ENCODE peak calls at places on chromosomes 6 and 20, in seven cellular contexts. One of them, this sample, is unnamed.

GRCh38 chr6:132764370-132764769 is 6.7 kb upstream of the VNN2 start:
- DNase-seq in MV-4-11: no peak
- DNase-seq in GM18507: no peak
- DNase-seq in activated T-cell treated with anti-CD3 and anti-CD28 coated beads for 1 hour: no peak
- DNase-seq in amygdala: no peak
- DNase-seq in occipital lobe: peak; percentile 11
- DNase-seq in hippocampal formation: no peak
- DNase-seq in this sample: peak; percentile 98

GRCh38 chr6:70620746-70621145 is 46.9 kb upstream of the SMAP1 start:
- DNase-seq in MV-4-11: no peak
- DNase-seq in GM18507: no peak
- DNase-seq in activated T-cell treated with anti-CD3 and anti-CD28 coated beads for 1 hour: no peak
- DNase-seq in amygdala: no peak
- DNase-seq in occipital lobe: no peak
- DNase-seq in hippocampal formation: no peak
- DNase-seq in this sample: no peak

GRCh38 chr6:57248311-57248895 is 26.3 kb upstream of the RAB23 start:
- DNase-seq in MV-4-11: peak; percentile 3
- DNase-seq in GM18507: no peak
- DNase-seq in activated T-cell treated with anti-CD3 and anti-CD28 coated beads for 1 hour: no peak
- DNase-seq in amygdala: no peak
- DNase-seq in occipital lobe: no peak
- DNase-seq in hippocampal formation: no peak
- DNase-seq in this sample: peak; percentile 20

GRCh38 chr6:43970913-43971775 is 156.1 kb downstream of the MRPL14 start:
- DNase-seq in MV-4-11: no peak
- DNase-seq in GM18507: no peak
- DNase-seq in activated T-cell treated with anti-CD3 and anti-CD28 coated beads for 1 hour: no peak
- DNase-seq in amygdala: no peak
- DNase-seq in occipital lobe: no peak
- DNase-seq in hippocampal formation: no peak
- DNase-seq in this sample: no peak

GRCh38 chr6:4280721-4281120 is 145.3 kb upstream of the ECI2 start:
- DNase-seq in MV-4-11: no peak
- DNase-seq in GM18507: no peak
- DNase-seq in activated T-cell treated with anti-CD3 and anti-CD28 coated beads for 1 hour: no peak
- DNase-seq in amygdala: no peak
- DNase-seq in occipital lobe: peak; percentile 7
- DNase-seq in hippocampal formation: no peak
- DNase-seq in this sample: peak; percentile 96

GRCh38 chr6:28429781-28430180 is 13.5 kb downstream of the ZSCAN23 start:
- DNase-seq in MV-4-11: no peak
- DNase-seq in GM18507: no peak
- DNase-seq in activated T-cell treated with anti-CD3 and anti-CD28 coated beads for 1 hour: no peak
- DNase-seq in amygdala: no peak
- DNase-seq in occipital lobe: no peak
- DNase-seq in hippocampal formation: no peak
- DNase-seq in this sample: no peak

GRCh38 chr6:125957845-125958244 is 1.3 kb downstream of the HINT3 start:
- DNase-seq in MV-4-11: peak; percentile 74
- DNase-seq in GM18507: no peak
- DNase-seq in activated T-cell treated with anti-CD3 and anti-CD28 coated beads for 1 hour: no peak
- DNase-seq in amygdala: no peak
- DNase-seq in occipital lobe: no peak
- DNase-seq in hippocampal formation: no peak
- DNase-seq in this sample: peak; percentile 90

GRCh38 chr20:18973499-18974173 is 160.1 kb downstream of the SCP2D1 start:
- DNase-seq in MV-4-11: no peak
- DNase-seq in GM18507: no peak
- DNase-seq in activated T-cell treated with anti-CD3 and anti-CD28 coated beads for 1 hour: no peak
- DNase-seq in amygdala: no peak
- DNase-seq in occipital lobe: no peak
- DNase-seq in hippocampal formation: no peak
- DNase-seq in this sample: no peak

GRCh38 chr6:122063090-122063489 is 336.4 kb upstream of the HSF2 start:
- DNase-seq in MV-4-11: no peak
- DNase-seq in GM18507: no peak
- DNase-seq in activated T-cell treated with anti-CD3 and anti-CD28 coated beads for 1 hour: no peak
- DNase-seq in amygdala: no peak
- DNase-seq in occipital lobe: no peak
- DNase-seq in hippocampal formation: no peak
- DNase-seq in this sample: no peak